ENCODE peak calls at places on chromosomes 12 and 14, in eight cellular contexts. D, G, U, K, X, A, S and R are unnamed samples.

GRCh38 chr12:106586803-106587684 is 4.2 kb downstream of the RFX4 start:
- DNase-seq in D (no peak), G (no peak), U (no peak), K (no peak), X (no peak), A (no peak), S (no peak), R (no peak)

GRCh38 chr14:61321385-61322010 is at the start of gene PRKCH:
- DNase-seq in D (peak), G (peak), U (peak), K (peak), X (peak), A (no peak), S (peak), R (no peak)

GRCh38 chr12:115313929-115314328 is 630.0 kb upstream of the TBX3 start:
- DNase-seq in D (no peak), G (no peak), U (no peak), K (no peak), X (no peak), A (no peak), S (no peak), R (no peak)

GRCh38 chr12:25992026-25992782 is 33.7 kb downstream of the RASSF8 start:
- DNase-seq in D (no peak), G (no peak), U (no peak), K (no peak), X (no peak), A (no peak), S (no peak), R (no peak)

GRCh38 chr12:111320233-111321050 is 48.5 kb downstream of the PHETA1 start:
- DNase-seq in D (no peak), G (no peak), U (no peak), K (no peak), X (no peak), A (no peak), S (no peak), R (no peak)

GRCh38 chr12:3201741-3202500 is 124.7 kb downstream of the TSPAN9 start:
- DNase-seq in D (no peak), G (no peak), U (no peak), K (no peak), X (no peak), A (no peak), S (no peak), R (no peak)

GRCh38 chr14:69056389-69056788 is 77.3 kb upstream of the ACTN1 start:
- DNase-seq in D (peak), G (peak), U (no peak), K (peak), X (no peak), A (peak), S (no peak), R (no peak)

GRCh38 chr12:69982081-69982480 is 157.1 kb downstream of the MYRFL start:
- DNase-seq in D (no peak), G (no peak), U (no peak), K (no peak), X (no peak), A (no peak), S (no peak), R (no peak)

DNA sequence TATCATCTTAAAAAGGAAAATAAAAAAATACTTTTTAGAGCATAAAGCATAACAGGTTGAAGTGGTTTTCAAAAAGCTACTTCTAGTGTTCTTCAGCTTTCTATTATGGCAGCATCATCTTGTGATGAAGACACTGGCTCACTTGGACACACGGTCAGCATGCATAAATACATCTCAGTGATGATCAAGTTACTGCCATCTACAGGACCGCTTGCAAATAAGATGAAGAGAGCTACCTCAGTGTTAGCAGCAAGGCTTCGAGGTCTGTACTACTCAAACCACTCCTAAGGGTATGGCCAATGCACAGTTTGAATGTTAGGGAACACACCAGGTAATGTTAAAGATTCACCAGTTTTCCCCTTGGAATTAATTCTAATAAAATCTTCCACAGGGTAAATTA is 58.8 kb downstream of the GALC start:
- DNase-seq in D (no peak), G (no peak), U (no peak), K (no peak), X (no peak), A (peak), S (no peak), R (no peak)
- TF ChIP-seq CTCF in D (no peak), G (no peak), U (no peak), K (no peak), X (no peak), A (no peak), S (no peak), R (no peak)

GRCh38 chr14:94599656-94600004 is 12.6 kb upstream of the SERPINA3 start:
- DNase-seq in D (no peak), G (no peak), U (no peak), K (no peak), X (peak), A (no peak), S (no peak), R (no peak)
- TF ChIP-seq CTCF in D (no peak), G (no peak), U (no peak), K (no peak), X (no peak), A (no peak), S (no peak), R (no peak)

DNA sequence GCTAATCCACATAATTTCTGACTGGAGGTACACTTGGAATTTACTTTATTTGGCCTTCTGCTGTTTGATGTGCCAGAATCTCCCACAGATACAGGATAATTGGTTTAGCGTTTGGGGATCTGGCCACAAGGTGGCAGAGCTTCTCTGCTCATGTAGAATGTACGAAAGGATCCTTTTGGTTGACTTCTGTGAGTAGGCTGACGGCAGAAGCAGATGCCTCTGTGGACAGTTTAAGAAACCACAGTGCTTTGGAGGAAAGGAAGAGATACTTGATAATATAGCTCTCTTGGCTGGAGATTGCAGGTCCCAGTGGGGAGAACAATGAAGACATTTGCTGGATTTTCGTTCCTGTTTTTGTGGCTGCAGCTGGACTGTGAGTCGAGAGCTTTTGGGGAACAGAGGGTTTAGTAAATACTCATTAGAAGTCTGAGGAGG is 75.3 kb upstream of the OR4E1 start:
- DNase-seq in D (peak), G (peak), U (no peak), K (no peak), X (no peak), A (peak), S (no peak), R (no peak)
- TF ChIP-seq CTCF in D (peak), G (peak), U (no peak), K (peak), X (no peak), A (peak), S (no peak), R (peak)

DNA sequence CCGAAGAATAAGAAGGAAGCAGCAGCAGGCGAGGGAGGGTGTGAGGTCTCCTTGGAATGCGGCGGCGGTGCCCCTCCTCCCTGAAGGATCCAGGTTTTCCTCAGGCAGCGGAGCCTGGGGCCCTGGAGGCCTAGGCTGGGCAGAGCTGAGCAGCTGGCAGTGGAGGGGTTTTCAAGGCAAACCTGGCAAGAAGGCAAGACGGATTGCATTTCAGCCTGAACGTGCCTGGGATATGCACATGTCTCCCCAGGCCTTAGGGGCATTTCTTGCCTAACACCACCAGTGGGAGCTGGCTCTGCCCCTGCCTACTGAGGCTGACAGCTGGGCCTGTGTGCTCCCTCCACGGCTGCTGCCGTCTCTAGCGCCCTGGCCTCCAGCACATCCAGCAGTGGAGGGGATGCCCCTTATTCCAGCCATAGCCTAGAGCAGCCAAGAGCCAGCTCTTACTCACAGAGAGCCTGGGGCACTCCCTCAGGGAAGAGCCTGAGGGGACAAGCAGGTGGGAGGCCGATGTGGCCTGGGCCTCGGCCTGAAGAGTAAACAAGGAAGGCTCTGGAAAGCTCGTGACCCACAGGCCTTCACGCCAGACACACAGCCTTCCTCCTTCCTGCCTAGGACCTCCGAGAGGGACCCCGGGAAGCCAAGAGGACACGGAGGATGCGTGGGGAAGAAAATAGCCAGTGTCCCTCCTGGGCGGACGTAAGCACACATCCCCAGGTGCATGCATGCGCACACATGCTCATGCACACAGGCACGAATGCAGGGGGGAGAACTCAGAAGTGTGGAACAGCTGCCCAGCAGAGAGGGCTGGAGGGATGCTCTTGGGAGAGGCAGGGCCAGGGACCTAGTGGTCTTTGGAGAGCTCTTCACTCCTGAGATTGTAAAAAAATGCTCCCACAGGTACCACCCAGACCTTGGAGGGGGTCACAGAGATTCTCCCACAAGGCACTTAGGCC is 23.0 kb upstream of the EIF2B2 start:
- DNase-seq in D (no peak), G (no peak), U (no peak), K (peak), X (no peak), A (peak), S (peak), R (no peak)
- TF ChIP-seq CTCF in D (no peak), G (no peak), U (no peak), K (no peak), X (no peak), A (peak), S (peak), R (peak)

GRCh38 chr14:49134940-49135339 is 451.2 kb downstream of the RPS29 start:
- DNase-seq in D (peak), G (no peak), U (no peak), K (no peak), X (peak), A (peak), S (no peak), R (no peak)
- TF ChIP-seq CTCF in D (peak), G (no peak), U (no peak), K (no peak), X (no peak), A (peak), S (no peak), R (no peak)

GRCh38 chr12:102910137-102910536 is 6.9 kb downstream of the PAH start:
- DNase-seq in D (no peak), G (no peak), U (no peak), K (no peak), X (no peak), A (no peak), S (no peak), R (no peak)
- TF ChIP-seq CTCF in D (no peak), G (no peak), U (no peak), K (no peak), X (no peak), A (no peak), S (no peak), R (no peak)

GRCh38 chr14:99296517-99296916 is 24.5 kb upstream of the BCL11B start:
- DNase-seq in D (peak), G (no peak), U (no peak), K (no peak), X (no peak), A (no peak), S (no peak), R (no peak)
- TF ChIP-seq CTCF in D (peak), G (no peak), U (no peak), K (no peak), X (no peak), A (no peak), S (no peak), R (no peak)

GRCh38 chr12:754238-754816 is 1.9 kb downstream of the WNK1 start:
- DNase-seq in D (no peak), G (no peak), U (no peak), K (no peak), X (no peak), A (peak), S (no peak), R (no peak)

GRCh38 chr12:751828-752672 is at the start of gene WNK1:
- DNase-seq in D (peak), G (peak), U (peak), K (peak), X (peak), A (peak), S (peak), R (peak)

GRCh38 chr12:754871-755562 is 2.6 kb downstream of the WNK1 start:
- DNase-seq in D (no peak), G (no peak), U (no peak), K (no peak), X (no peak), A (peak), S (no peak), R (no peak)

GRCh38 chr12:752673-753400 is 458 bp downstream of the WNK1 start:
- DNase-seq in D (no peak), G (no peak), U (peak), K (peak), X (peak), A (peak), S (peak), R (no peak)

GRCh38 chr12:753401-754237 is 1.2 kb downstream of the WNK1 start:
- DNase-seq in D (no peak), G (peak), U (peak), K (peak), X (peak), A (peak), S (peak), R (no peak)
- TF ChIP-seq CTCF in D (no peak), G (peak), U (no peak), K (peak), X (no peak), A (no peak), S (peak), R (peak)